ENCODE peak calls at places on chromosomes 13 and 19, in four cellular contexts. D is thoracic aorta, Y is pancreas, B is ovary. C is an unnamed sample.

GRCh38 chr19:14081797-14082674 is 3.5 kb downstream of the C19orf67 start:
- DNase-seq in Y (peak; percentile 80), D (no peak), B (peak; percentile 64), C (peak; percentile 56)

GRCh38 chr13:101751488-101751887 is 299.0 kb downstream of the ITGBL1 start:
- DNase-seq in B (no peak), Y (no peak), D (no peak), C (no peak)

GRCh38 chr13:33441015-33441414 is 155.5 kb upstream of the STARD13 start:
- DNase-seq in D (no peak), Y (no peak), B (no peak), C (no peak)

GRCh38 chr19:19884583-19884982 is 16.2 kb upstream of the ZNF93 start:
- DNase-seq in B (no peak), Y (no peak), D (no peak), C (no peak)

GRCh38 chr19:18972851-18973250 is 31.8 kb upstream of the HOMER3 start:
- DNase-seq in D (no peak), Y (no peak), B (no peak), C (no peak)

GRCh38 chr13:42924290-42924803 is 67.7 kb downstream of the EPSTI1 start:
- DNase-seq in D (no peak), Y (no peak), B (no peak), C (no peak)

GRCh38 chr13:103883152-103883551 is 816.9 kb upstream of the SLC10A2 start:
- DNase-seq in D (peak; percentile 31), B (peak; percentile 26), Y (peak; percentile 77), C (peak; percentile 49)

GRCh38 chr19:3188627-3189596 is 3.2 kb downstream of the NCLN start:
- DNase-seq in B (peak; percentile 14), D (no peak), Y (peak; percentile 31), C (no peak)

GRCh38 chr19:49425922-49426592 is 869 bp downstream of the GFY start:
- DNase-seq in B (no peak), Y (peak; percentile 49), D (no peak), C (no peak)

GRCh38 chr19:11479470-11480080 is 1.3 kb downstream of the ELAVL3 start:
- DNase-seq in Y (peak; percentile 63), B (no peak), D (no peak), C (no peak)

GRCh38 chr13:36819064-36819810 is at the start of gene RFXAP:
- DNase-seq in D (peak; percentile 41), B (peak; percentile 89), Y (peak; percentile 93), C (peak; percentile 90)

GRCh38 chr13:68550330-68550729 is 1320.2 kb upstream of the PCDH9 start:
- DNase-seq in B (no peak), Y (no peak), D (no peak), C (no peak)

GRCh38 chr19:20078696-20079095 is 896 bp downstream of the ZNF90 start:
- DNase-seq in D (no peak), Y (peak; percentile 24), B (peak; percentile 41), C (peak; percentile 39)

GRCh38 chr13:102726430-102726829 is 31.6 kb upstream of the METTL21C start:
- DNase-seq in B (no peak), Y (no peak), D (no peak), C (no peak)

GRCh38 chr13:74883834-74884233 is 598.1 kb downstream of the TBC1D4 start:
- DNase-seq in B (no peak), Y (no peak), D (no peak), C (no peak)

GRCh38 chr13:44331912-44332840 is 41.4 kb upstream of the SERP2 start:
- DNase-seq in Y (no peak), D (peak; percentile 71), B (peak; percentile 94), C (peak; percentile 96)

GRCh38 chr13:48945626-48946025 is 30.1 kb upstream of the FNDC3A start:
- DNase-seq in Y (no peak), D (no peak), B (no peak), C (no peak)

GRCh38 chr19:54114340-54114826 is 1.1 kb downstream of the TFPT start:
- DNase-seq in B (no peak), D (no peak), Y (no peak), C (no peak)

GRCh38 chr13:92954746-92955145 is 271.9 kb upstream of the GPC6 start:
- DNase-seq in B (no peak), D (no peak), Y (no peak), C (no peak)

GRCh38 chr13:110416131-110416584 is 109.1 kb downstream of the COL4A2 start:
- DNase-seq in D (no peak), B (no peak), Y (no peak), C (peak; percentile 64)

GRCh38 chr13:28820099-28821051 is at the start of gene MTUS2:
- DNase-seq in Y (peak; percentile 18), B (no peak), D (no peak), C (no peak)

GRCh38 chr19:33055718-33056117 is 9.0 kb downstream of the RHPN2 start:
- DNase-seq in B (no peak), D (no peak), Y (no peak), C (no peak)

GRCh38 chr19:52170863-52171320 is 529 bp downstream of the ZNF836 start:
- DNase-seq in Y (peak; percentile 57), D (no peak), B (peak; percentile 35), C (peak; percentile 41)

GRCh38 chr13:35548790-35549189 is 72.3 kb upstream of the MAB21L1 start:
- DNase-seq in D (no peak), B (no peak), Y (no peak), C (no peak)
- H3K9me3 ChIP-seq in D (no peaks in the 10 kb centered on the region), B (no peaks in the 10 kb centered on the region), Y (no peaks in the 10 kb centered on the region), C (no peaks in the 10 kb centered on the region)

GRCh38 chr19:5937550-5937949 is 23.5 kb downstream of the CAPS start:
- DNase-seq in D (no peak), Y (no peak), B (no peak), C (no peak)

GRCh38 chr19:5934779-5935472 is 20.9 kb downstream of the CAPS start:
- DNase-seq in D (no peak), B (peak; percentile 46), Y (no peak), C (peak; percentile 84)

GRCh38 chr19:5934002-5934401 is 19.9 kb downstream of the CAPS start:
- DNase-seq in Y (no peak), B (no peak), D (no peak), C (no peak)

GRCh38 chr19:5935473-5936307 is 21.6 kb downstream of the CAPS start:
- DNase-seq in B (no peak), Y (no peak), D (no peak), C (no peak)

DNA sequence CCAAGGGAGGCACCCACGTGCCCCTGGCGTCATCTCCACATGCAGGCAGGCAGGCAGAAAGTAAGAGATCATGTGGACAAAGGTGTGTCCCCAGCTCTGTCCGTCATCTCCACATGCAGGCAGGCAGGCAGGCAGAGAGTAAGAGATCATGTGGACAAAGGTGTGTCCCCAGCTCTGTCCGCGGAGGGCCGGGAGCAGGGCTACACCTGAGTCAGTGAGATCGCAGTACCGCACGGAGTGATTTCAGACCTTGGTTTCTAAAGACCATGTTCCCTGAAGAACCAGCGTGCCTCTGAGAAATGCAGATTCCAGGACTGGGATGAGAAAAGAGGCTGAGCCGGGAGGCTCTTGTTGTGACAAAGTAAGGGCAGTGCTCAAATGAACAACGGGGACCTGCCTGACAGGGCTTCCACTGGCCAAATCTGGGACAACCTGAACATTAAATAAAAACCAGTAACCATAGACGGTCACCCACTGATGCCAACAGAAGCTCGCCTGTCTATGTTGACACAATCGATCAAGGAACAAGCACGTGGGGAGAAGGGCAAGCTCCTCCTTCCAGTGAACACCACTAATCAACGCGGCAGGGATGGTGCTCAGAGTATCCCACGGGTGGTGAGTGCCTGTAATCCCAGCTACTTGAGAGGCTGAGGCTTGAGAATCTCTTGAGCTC is 22.4 kb downstream of the CAPS start:
- DNase-seq in D (no peak), B (no peak), Y (no peak), C (no peak)
- H3K4me1 ChIP-seq in D (peaks cover 4% of the 10 kb centered on the region), B (peaks cover 11% of the 10 kb centered on the region), Y (no peaks in the 10 kb centered on the region), C (peaks cover 20% of the 10 kb centered on the region)

DNA sequence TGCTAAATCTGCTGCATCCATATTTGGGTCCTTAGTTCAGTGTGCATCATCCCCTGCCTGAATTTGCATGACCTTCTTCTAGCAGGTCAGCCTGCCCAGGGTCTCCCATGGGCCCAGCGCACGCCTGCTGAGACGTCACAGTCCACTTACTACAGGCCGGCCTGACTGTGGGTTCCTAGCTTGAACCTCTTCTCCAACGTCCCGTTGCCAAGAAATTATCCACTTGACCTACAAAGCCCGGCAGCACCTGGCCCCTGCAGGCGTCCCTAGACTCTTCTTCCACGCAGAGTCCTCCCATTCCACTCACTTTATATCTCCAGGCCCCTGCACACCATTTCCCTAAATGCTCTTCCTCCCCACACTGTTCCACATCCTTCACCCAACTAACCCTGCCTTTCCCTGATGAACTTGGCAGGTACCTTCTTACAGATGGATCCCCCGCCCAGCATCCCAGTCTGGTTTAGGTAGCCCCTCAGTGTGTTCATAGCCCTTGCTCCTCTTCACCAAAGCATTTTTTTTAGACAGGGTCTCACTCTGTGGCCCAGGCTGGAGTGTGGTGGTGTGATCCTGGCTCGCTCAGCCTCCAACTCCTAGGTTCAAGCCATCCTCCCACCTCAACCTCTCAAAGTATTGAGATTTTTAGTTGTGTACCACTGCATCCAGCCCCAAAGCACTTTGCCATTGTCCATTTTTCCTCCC is 155.0 kb upstream of the SOX1 start:
- DNase-seq in B (no peak), D (no peak), Y (no peak), C (no peak)
- H3K9me3 ChIP-seq in B (no peaks in the 10 kb centered on the region), D (no peaks in the 10 kb centered on the region), Y (no peaks in the 10 kb centered on the region), C (no peaks in the 10 kb centered on the region)

DNA sequence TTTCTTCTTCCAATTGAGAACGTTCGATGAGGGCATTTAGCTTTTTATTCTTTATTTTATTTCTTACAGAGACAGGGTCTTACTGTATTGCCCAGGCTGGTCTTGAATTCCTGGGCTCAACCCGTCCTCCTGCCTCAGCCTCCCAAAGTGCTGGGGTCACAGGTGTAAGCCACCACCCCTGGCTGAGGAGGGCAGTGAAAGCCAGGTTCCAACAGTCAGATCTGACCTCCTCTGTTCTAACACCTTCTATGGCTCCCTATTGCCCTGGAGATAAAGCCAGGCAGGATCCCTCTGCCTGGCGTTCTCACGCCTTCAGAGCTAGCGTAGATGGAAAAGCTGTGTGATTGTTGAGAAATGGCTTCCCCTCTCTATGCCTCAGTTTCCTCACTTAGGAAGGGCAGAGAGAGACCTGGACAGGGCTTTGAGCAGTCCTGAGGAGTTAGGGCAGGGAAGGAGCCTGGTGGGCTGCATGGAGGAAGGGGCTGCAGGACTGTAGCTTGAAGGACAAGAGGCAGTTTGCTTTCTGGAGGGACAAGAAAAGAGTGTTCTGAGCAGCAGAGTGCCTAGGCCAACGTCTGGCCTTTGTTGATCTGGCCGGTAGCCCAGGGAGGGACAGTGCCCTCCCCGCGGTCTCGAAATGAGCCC is 5.5 kb downstream of the ARHGAP45 start:
- DNase-seq in D (no peak), B (no peak), Y (no peak), C (no peak)
- H3K4me1 ChIP-seq in D (peaks cover 6% of the 10 kb centered on the region), B (no peaks in the 10 kb centered on the region), Y (no peaks in the 10 kb centered on the region), C (no peaks in the 10 kb centered on the region)

GRCh38 chr13:20142927-20143480 is 17.8 kb downstream of the GJA3 start:
- DNase-seq in Y (no peak), B (no peak), D (no peak), C (no peak)
- H3K9me3 ChIP-seq in Y (no peaks in the 10 kb centered on the region), B (no peaks in the 10 kb centered on the region), D (no peaks in the 10 kb centered on the region), C (no peaks in the 10 kb centered on the region)

C was measured in uterus.